ENCODE peak calls at places on chromosomes 13 and 19, in six cellular contexts. One of them, this sample, is unnamed.

GRCh38 chr13:60267498-60268202 is 103.9 kb upstream of the DIAPH3 start:
- DNase-seq in head of caudate nucleus: peak
- DNase-seq in glutamatergic neuron: no peak
- DNase-seq in GM23248: peak
- DNase-seq in amygdala: no peak
- DNase-seq in foreskin fibroblast: no peak
- DNase-seq in this sample: no peak

GRCh38 chr19:6087074-6087506 is 23.2 kb downstream of the RFX2 start:
- DNase-seq in GM23248: no peak
- DNase-seq in amygdala: no peak
- DNase-seq in head of caudate nucleus: no peak
- DNase-seq in foreskin fibroblast: no peak
- DNase-seq in glutamatergic neuron: peak
- DNase-seq in this sample: peak

GRCh38 chr19:54421521-54421920 is 6.3 kb downstream of the TTYH1 start:
- DNase-seq in amygdala: no peak
- DNase-seq in GM23248: no peak
- DNase-seq in glutamatergic neuron: no peak
- DNase-seq in head of caudate nucleus: no peak
- DNase-seq in foreskin fibroblast: no peak
- DNase-seq in this sample: no peak

GRCh38 chr19:41711376-41712261 is 3.2 kb downstream of the CEACAM5 start:
- DNase-seq in head of caudate nucleus: no peak
- DNase-seq in foreskin fibroblast: no peak
- DNase-seq in glutamatergic neuron: no peak
- DNase-seq in amygdala: no peak
- DNase-seq in GM23248: no peak
- DNase-seq in this sample: no peak

GRCh38 chr19:30941591-30941990 is 407.6 kb downstream of the TSHZ3 start:
- DNase-seq in amygdala: no peak
- DNase-seq in head of caudate nucleus: no peak
- DNase-seq in GM23248: no peak
- DNase-seq in foreskin fibroblast: no peak
- DNase-seq in glutamatergic neuron: no peak
- DNase-seq in this sample: no peak

GRCh38 chr13:112893570-112894422 is 75.2 kb upstream of the MCF2L start:
- DNase-seq in GM23248: peak
- DNase-seq in glutamatergic neuron: peak
- DNase-seq in amygdala: no peak
- DNase-seq in head of caudate nucleus: no peak
- DNase-seq in foreskin fibroblast: no peak
- DNase-seq in this sample: peak

GRCh38 chr19:3359850-3360493 is 6.4 kb upstream of the NFIC start:
- DNase-seq in glutamatergic neuron: no peak
- DNase-seq in head of caudate nucleus: no peak
- DNase-seq in amygdala: no peak
- DNase-seq in GM23248: peak
- DNase-seq in foreskin fibroblast: no peak
- DNase-seq in this sample: no peak

GRCh38 chr19:54653181-54653809 is 9.5 kb upstream of the LILRB4 start:
- DNase-seq in GM23248: peak
- DNase-seq in glutamatergic neuron: no peak
- DNase-seq in head of caudate nucleus: no peak
- DNase-seq in amygdala: no peak
- DNase-seq in foreskin fibroblast: peak
- DNase-seq in this sample: no peak

GRCh38 chr13:22061371-22061805 is 390.5 kb downstream of the FGF9 start:
- DNase-seq in glutamatergic neuron: no peak
- DNase-seq in foreskin fibroblast: no peak
- DNase-seq in GM23248: no peak
- DNase-seq in amygdala: no peak
- DNase-seq in head of caudate nucleus: peak
- DNase-seq in this sample: no peak

GRCh38 chr19:29640231-29640630 is 25.0 kb upstream of the PLEKHF1 start:
- DNase-seq in glutamatergic neuron: no peak
- DNase-seq in amygdala: no peak
- DNase-seq in GM23248: no peak
- DNase-seq in foreskin fibroblast: no peak
- DNase-seq in head of caudate nucleus: no peak
- DNase-seq in this sample: no peak

GRCh38 chr13:25874907-25875306 is 176.9 kb downstream of the SHISA2 start:
- DNase-seq in GM23248: no peak
- DNase-seq in head of caudate nucleus: no peak
- DNase-seq in foreskin fibroblast: no peak
- DNase-seq in amygdala: no peak
- DNase-seq in glutamatergic neuron: no peak
- DNase-seq in this sample: no peak

GRCh38 chr13:111531505-111531904 is 211.1 kb downstream of the TEX29 start:
- DNase-seq in glutamatergic neuron: no peak
- DNase-seq in head of caudate nucleus: peak
- DNase-seq in foreskin fibroblast: no peak
- DNase-seq in amygdala: no peak
- DNase-seq in GM23248: peak
- DNase-seq in this sample: no peak

GRCh38 chr19:19113040-19113541 is 25.2 kb downstream of the TMEM161A start:
- DNase-seq in GM23248: peak
- DNase-seq in glutamatergic neuron: peak
- DNase-seq in foreskin fibroblast: peak
- DNase-seq in amygdala: no peak
- DNase-seq in head of caudate nucleus: no peak
- DNase-seq in this sample: peak

GRCh38 chr19:7904074-7905020 is 670 bp downstream of the MAP2K7 start:
- DNase-seq in foreskin fibroblast: no peak
- DNase-seq in amygdala: no peak
- DNase-seq in GM23248: no peak
- DNase-seq in glutamatergic neuron: peak
- DNase-seq in head of caudate nucleus: no peak
- DNase-seq in this sample: peak

GRCh38 chr19:29217591-29217990 is 4.6 kb upstream of the UQCRFS1 start:
- DNase-seq in amygdala: no peak
- DNase-seq in foreskin fibroblast: no peak
- DNase-seq in glutamatergic neuron: peak
- DNase-seq in GM23248: no peak
- DNase-seq in head of caudate nucleus: peak
- DNase-seq in this sample: no peak

GRCh38 chr19:46361915-46362314 is 15.0 kb downstream of the PPP5C start:
- DNase-seq in head of caudate nucleus: no peak
- DNase-seq in foreskin fibroblast: no peak
- DNase-seq in GM23248: no peak
- DNase-seq in glutamatergic neuron: no peak
- DNase-seq in amygdala: no peak
- DNase-seq in this sample: no peak

GRCh38 chr19:30109565-30109964 is 167.5 kb downstream of the URI1 start:
- DNase-seq in GM23248: no peak
- DNase-seq in glutamatergic neuron: no peak
- DNase-seq in head of caudate nucleus: no peak
- DNase-seq in foreskin fibroblast: no peak
- DNase-seq in amygdala: no peak
- DNase-seq in this sample: no peak

GRCh38 chr19:1871630-1872029 is 8.3 kb upstream of the KLF16 start:
- DNase-seq in head of caudate nucleus: no peak
- DNase-seq in foreskin fibroblast: no peak
- DNase-seq in glutamatergic neuron: no peak
- DNase-seq in GM23248: no peak
- DNase-seq in amygdala: no peak
- DNase-seq in this sample: no peak

GRCh38 chr19:18785179-18786124 is 5.7 kb downstream of the COMP start:
- DNase-seq in foreskin fibroblast: peak
- DNase-seq in glutamatergic neuron: peak
- DNase-seq in GM23248: peak
- DNase-seq in amygdala: no peak
- DNase-seq in head of caudate nucleus: peak
- DNase-seq in this sample: peak

GRCh38 chr19:57830071-57830602 is at the start of gene ZNF587B:
- DNase-seq in foreskin fibroblast: peak
- DNase-seq in GM23248: peak
- DNase-seq in amygdala: peak
- DNase-seq in head of caudate nucleus: peak
- DNase-seq in glutamatergic neuron: peak
- DNase-seq in this sample: peak

This sample was measured in BE2C.